ENCODE peak calls at places on chromosomes 6 and 20, in four cellular contexts. P is neural crest cell, F is spleen, W is KBM-7. J is an unnamed sample.

GRCh38 chr6:142886431-142887170 is 58.4 kb downstream of the HIVEP2 start:
- DNase-seq in P (no peak), F (no peak), W (peak; percentile 45), J (no peak)

GRCh38 chr20:34549291-34549928 is 9.1 kb upstream of the MAP1LC3A start:
- DNase-seq in P (no peak), F (no peak), W (peak; percentile 23), J (peak; percentile 32)

GRCh38 chr6:75275067-75275466 is 9.5 kb downstream of the TMEM30A start:
- DNase-seq in P (no peak), F (no peak), W (no peak), J (no peak)

GRCh38 chr6:154508573-154509375 is 1.7 kb downstream of the CNKSR3 start:
- DNase-seq in P (no peak), F (no peak), W (peak; percentile 17), J (no peak)

GRCh38 chr20:59583428-59584277 is 20.7 kb upstream of the PHACTR3 start:
- DNase-seq in P (no peak), F (peak; percentile 75), W (no peak), J (no peak)

GRCh38 chr20:1122388-1123315 is 4.2 kb downstream of the PSMF1 start:
- DNase-seq in P (no peak), F (no peak), W (peak; percentile 41), J (peak; percentile 26)

GRCh38 chr20:35462351-35462750 is 7.0 kb downstream of the CEP250 start:
- DNase-seq in P (no peak), F (no peak), W (no peak), J (no peak)

GRCh38 chr6:104614394-104614793 is 245.3 kb downstream of the HACE1 start:
- DNase-seq in P (no peak), F (no peak), W (no peak), J (no peak)

GRCh38 chr6:11043552-11043960 is 549 bp downstream of the ELOVL2 start:
- DNase-seq in P (peak; percentile 36), F (peak; percentile 76), W (no peak), J (no peak)

GRCh38 chr6:2376429-2377355 is 131.3 kb upstream of the GMDS start:
- DNase-seq in P (no peak), F (no peak), W (no peak), J (no peak)

GRCh38 chr6:19753822-19754221 is 83.3 kb upstream of the ID4 start:
- DNase-seq in P (no peak), F (no peak), W (no peak), J (no peak)

GRCh38 chr6:117338567-117338966 is 73.2 kb downstream of the VGLL2 start:
- DNase-seq in P (no peak), F (no peak), W (no peak), J (no peak)

GRCh38 chr6:143498428-143498827 is 13.1 kb downstream of the FUCA2 start:
- DNase-seq in P (no peak), F (no peak), W (peak; percentile 54), J (no peak)

GRCh38 chr6:3822747-3823445 is 26.3 kb upstream of the FAM50B start:
- DNase-seq in P (no peak), F (no peak), W (no peak), J (no peak)

GRCh38 chr6:101391772-101392560 is 1.5 kb upstream of the GRIK2 start:
- DNase-seq in P (no peak), F (no peak), W (no peak), J (peak; percentile 41)

GRCh38 chr6:40511884-40512283 is 75.3 kb downstream of the LRFN2 start:
- DNase-seq in P (no peak), F (no peak), W (no peak), J (no peak)

GRCh38 chr20:53980101-53980500 is 90.3 kb downstream of the BCAS1 start:
- DNase-seq in P (no peak), F (no peak), W (no peak), J (no peak)

GRCh38 chr20:43838703-43839060 is 76.0 kb upstream of the TOX2 start:
- DNase-seq in P (no peak), F (no peak), W (no peak), J (no peak)

GRCh38 chr20:58039569-58040092 is 188.8 kb downstream of the ANKRD60 start:
- DNase-seq in P (peak; percentile 39), F (peak; percentile 52), W (no peak), J (no peak)

GRCh38 chr6:18400831-18401446 is 13.8 kb downstream of the RNF144B start:
- DNase-seq in P (no peak), F (no peak), W (peak; percentile 35), J (no peak)

GRCh38 chr6:37019065-37019450 is 13.6 kb downstream of the FGD2 start:
- DNase-seq in P (no peak), F (no peak), W (no peak), J (peak; percentile 87)

GRCh38 chr6:46862381-46862780 is 59.4 kb downstream of the ADGRF5 start:
- DNase-seq in P (no peak), F (no peak), W (no peak), J (no peak)

GRCh38 chr20:33687370-33687915 is 1.3 kb upstream of the E2F1 start:
- DNase-seq in P (no peak), F (no peak), W (peak; percentile 89), J (no peak)

GRCh38 chr6:21504790-21505189 is 88.8 kb upstream of the SOX4 start:
- DNase-seq in P (no peak), F (no peak), W (no peak), J (peak; percentile 77)

GRCh38 chr20:32970973-32971300 is 33.3 kb downstream of the SUN5 start:
- DNase-seq in P (no peak), F (no peak), W (no peak), J (no peak)

GRCh38 chr20:57605045-57605444 is 15.2 kb downstream of the ZBP1 start:
- DNase-seq in P (no peak), F (no peak), W (no peak), J (no peak)

GRCh38 chr6:11762782-11763459 is 15.7 kb downstream of the ADTRP start:
- DNase-seq in P (no peak), F (no peak), W (no peak), J (no peak)

GRCh38 chr6:126963077-126963809 is 155.2 kb upstream of the RSPO3 start:
- DNase-seq in P (no peak), F (no peak), W (no peak), J (no peak)

GRCh38 chr6:14738933-14739332 is 506.9 kb upstream of the JARID2 start:
- DNase-seq in P (no peak), F (no peak), W (peak; percentile 51), J (no peak)

GRCh38 chr20:57618091-57618765 is 2.0 kb downstream of the ZBP1 start:
- DNase-seq in P (no peak), F (peak; percentile 83), W (no peak), J (no peak)

GRCh38 chr6:30769088-30769852 is 24.9 kb upstream of the IER3 start:
- DNase-seq in P (no peak), F (no peak), W (peak; percentile 82), J (peak; percentile 24)

GRCh38 chr6:27545271-27546046 is 72.6 kb upstream of the ZNF184 start:
- DNase-seq in P (peak; percentile 28), F (no peak), W (no peak), J (no peak)

GRCh38 chr6:49676671-49677281 is 36.6 kb downstream of the CRISP2 start:
- DNase-seq in P (no peak), F (no peak), W (no peak), J (no peak)

GRCh38 chr6:145028144-145028818 is 707.0 kb downstream of the EPM2A start:
- DNase-seq in P (no peak), F (no peak), W (peak; percentile 43), J (no peak)

GRCh38 chr6:24929255-24929654 is 6.5 kb downstream of the RIPOR2 start:
- DNase-seq in P (no peak), F (peak; percentile 61), W (no peak), J (no peak)

GRCh38 chr6:160137989-160138835 is 16.6 kb downstream of the SLC22A1 start:
- DNase-seq in P (peak; percentile 57), F (no peak), W (peak; percentile 65), J (peak; percentile 64)

GRCh38 chr6:167766986-167767714 is 59.6 kb upstream of the AFDN start:
- DNase-seq in P (no peak), F (peak; percentile 54), W (no peak), J (no peak)

GRCh38 chr6:114090626-114091025 is 119.7 kb upstream of the HDAC2 start:
- DNase-seq in P (no peak), F (no peak), W (no peak), J (no peak)

J was measured in thyroid gland.